ENCODE peak calls at places on chromosomes 16 and 17, in six cellular contexts. J is GM20000; C is HEK293T; A is dermis blood vessel endothelial cell; K is stimulated activated CD8-positive, alpha-beta memory T cell treated with anti-CD3 and anti-CD28 coated beads, Interleukin-2, amount 100 ng/mL, for 1 hour; R is naive thymus-derived CD8-positive, alpha-beta T cell. I is an unnamed sample.

GRCh38 chr16:85028638-85029412 is 1.2 kb downstream of the KIAA0513 start:
- DNase-seq in J (peak), C (no peak), A (peak), K (peak), R (peak), I (no peak)

GRCh38 chr16:30122621-30123160 is 329 bp downstream of the MAPK3 start:
- DNase-seq in J (no peak), C (no peak), A (peak), K (no peak), R (peak), I (no peak)

GRCh38 chr17:17425591-17425990 is 51.2 kb upstream of the MED9 start:
- DNase-seq in J (no peak), C (no peak), A (peak), K (no peak), R (no peak), I (no peak)

GRCh38 chr17:20253323-20253722 is 214.0 kb downstream of the LGALS9B start:
- DNase-seq in J (no peak), C (no peak), A (no peak), K (no peak), R (no peak), I (no peak)

GRCh38 chr16:73350707-73351452 is 303.0 kb upstream of the ZFHX3 start:
- DNase-seq in J (no peak), C (no peak), A (no peak), K (no peak), R (no peak), I (no peak)

GRCh38 chr17:14203392-14203791 is 33.3 kb downstream of the CDRT15 start:
- DNase-seq in J (no peak), C (no peak), A (no peak), K (no peak), R (no peak), I (peak)

GRCh38 chr17:56297142-56297541 is 143.9 kb downstream of the ANKFN1 start:
- DNase-seq in J (no peak), C (no peak), A (no peak), K (no peak), R (no peak), I (peak)

GRCh38 chr16:83813818-83814653 is 6.3 kb downstream of the HSBP1 start:
- DNase-seq in J (no peak), C (no peak), A (peak), K (no peak), R (no peak), I (peak)

GRCh38 chr16:12271006-12271405 is 294.5 kb downstream of the SNX29 start:
- DNase-seq in J (no peak), C (peak), A (peak), K (no peak), R (no peak), I (no peak)

GRCh38 chr16:54062361-54063346 is 223.9 kb downstream of the IRX3 start:
- DNase-seq in J (no peak), C (no peak), A (peak), K (no peak), R (no peak), I (no peak)

GRCh38 chr16:81767987-81768592 is 11.0 kb upstream of the PLCG2 start:
- DNase-seq in J (no peak), C (no peak), A (no peak), K (no peak), R (no peak), I (no peak)

GRCh38 chr16:1614226-1615102 is 2.3 kb downstream of the CRAMP1 start:
- DNase-seq in J (peak), C (peak), A (peak), K (no peak), R (no peak), I (peak)

GRCh38 chr17:77365584-77366186 is 224.9 kb downstream of the SEC14L1 start:
- DNase-seq in J (no peak), C (no peak), A (peak), K (no peak), R (no peak), I (peak)

GRCh38 chr17:69050999-69051775 is 9.5 kb downstream of the ABCA9 start:
- DNase-seq in J (no peak), C (no peak), A (no peak), K (no peak), R (no peak), I (peak)

GRCh38 chr17:74339537-74340195 is 13.6 kb downstream of the KIF19 start:
- DNase-seq in J (no peak), C (no peak), A (no peak), K (no peak), R (no peak), I (no peak)

GRCh38 chr16:47927330-47927729 is 228.5 kb downstream of the ABCC12 start:
- DNase-seq in J (no peak), C (no peak), A (no peak), K (no peak), R (no peak), I (peak)

GRCh38 chr17:7063518-7064094 is 16.4 kb downstream of the CLEC10A start:
- DNase-seq in J (no peak), C (no peak), A (peak), K (no peak), R (no peak), I (peak)

GRCh38 chr16:24499193-24499814 is 40.1 kb upstream of the RBBP6 start:
- DNase-seq in J (peak), C (peak), A (peak), K (no peak), R (no peak), I (peak)

GRCh38 chr16:75236736-75237397 is 14.6 kb downstream of the BCAR1 start:
- DNase-seq in J (no peak), C (no peak), A (no peak), K (no peak), R (no peak), I (no peak)

GRCh38 chr17:81480140-81480917 is 32.3 kb downstream of the ACTG1 start:
- DNase-seq in J (no peak), C (no peak), A (peak), K (no peak), R (no peak), I (peak)

GRCh38 chr17:80938556-80938955 is 53.1 kb upstream of the CHMP6 start:
- DNase-seq in J (no peak), C (no peak), A (no peak), K (no peak), R (peak), I (no peak)

GRCh38 chr16:79286646-79287423 is 313.7 kb downstream of the MAF start:
- DNase-seq in J (peak), C (no peak), A (peak), K (no peak), R (no peak), I (no peak)

GRCh38 chr17:81043725-81044427 is 8.9 kb downstream of the BAIAP2 start:
- DNase-seq in J (no peak), C (no peak), A (peak), K (no peak), R (no peak), I (peak)

GRCh38 chr16:17965131-17965530 is 371.4 kb downstream of the NPIPA8 start:
- DNase-seq in J (no peak), C (no peak), A (no peak), K (no peak), R (no peak), I (no peak)

GRCh38 chr17:47895254-47895855 is 681 bp upstream of the SP2 start:
- DNase-seq in J (no peak), C (no peak), A (peak), K (no peak), R (no peak), I (peak)

GRCh38 chr17:28272166-28272565 is 46.8 kb upstream of the TMEM97 start:
- DNase-seq in J (no peak), C (no peak), A (no peak), K (no peak), R (no peak), I (peak)

GRCh38 chr16:72286936-72287620 is 115.1 kb upstream of the PMFBP1 start:
- DNase-seq in J (no peak), C (no peak), A (no peak), K (no peak), R (no peak), I (peak)

GRCh38 chr17:4648741-4649140 is 7.3 kb upstream of the ALOX15 start:
- DNase-seq in J (no peak), C (no peak), A (no peak), K (no peak), R (no peak), I (no peak)

GRCh38 chr17:45782889-45783592 is 1.1 kb upstream of the CRHR1 start:
- DNase-seq in J (peak), C (peak), A (peak), K (no peak), R (no peak), I (no peak)

GRCh38 chr17:27466748-27467375 is 10.6 kb downstream of the KSR1 start:
- DNase-seq in J (peak), C (no peak), A (peak), K (no peak), R (no peak), I (no peak)

GRCh38 chr16:78271981-78272380 is 172.5 kb downstream of the WWOX start:
- DNase-seq in J (no peak), C (no peak), A (no peak), K (no peak), R (no peak), I (no peak)

GRCh38 chr17:78979780-78980623 is at the start of gene LGALS3BP:
- DNase-seq in J (no peak), C (no peak), A (peak), K (no peak), R (peak), I (peak)

GRCh38 chr16:31135535-31136286 is at the start of gene PRSS8:
- DNase-seq in J (no peak), C (no peak), A (no peak), K (no peak), R (no peak), I (no peak)

GRCh38 chr17:9028171-9028570 is 6.9 kb downstream of the NTN1 start:
- DNase-seq in J (no peak), C (no peak), A (no peak), K (no peak), R (no peak), I (no peak)

GRCh38 chr17:9071921-9072503 is 50.7 kb downstream of the NTN1 start:
- DNase-seq in J (no peak), C (no peak), A (no peak), K (no peak), R (no peak), I (no peak)

GRCh38 chr17:72693147-72693878 is 399.2 kb downstream of the SLC39A11 start:
- DNase-seq in J (no peak), C (no peak), A (no peak), K (no peak), R (no peak), I (no peak)

GRCh38 chr17:60563743-60564142 is 36.2 kb upstream of the PPM1D start:
- DNase-seq in J (no peak), C (no peak), A (no peak), K (no peak), R (no peak), I (no peak)

GRCh38 chr17:1787301-1787902 is 25.5 kb downstream of the SERPINF1 start:
- DNase-seq in J (no peak), C (peak), A (peak), K (no peak), R (no peak), I (peak)

GRCh38 chr16:30115238-30115637 is 1.9 kb upstream of the GDPD3 start:
- DNase-seq in J (no peak), C (no peak), A (no peak), K (no peak), R (no peak), I (no peak)

I was measured in amniotic epithelial cell.